ENCODE peak calls at places on chromosomes 16 and 17, in six cellular contexts. N is stimulated activated CD4-positive, alpha-beta T cell treated with anti-CD3 and anti-CD28 coated beads, Interleukin-2, amount 100 ng/mL, for 24 hours; K is stimulated activated CD8-positive, alpha-beta memory T cell treated with anti-CD3 and anti-CD28 coated beads, Interleukin-2, amount 100 ng/mL, for 48 hours; J is astrocyte; H is cardiac fibroblast; G is GM10248. C is an unnamed sample.

GRCh38 chr16:89317729-89318429 is 100.4 kb downstream of the ZNF778 start:
- DNase-seq in J (no peak), H (no peak), N (no peak), G (no peak), K (no peak), C (no peak)

GRCh38 chr17:67390646-67391480 is 13.8 kb downstream of the PITPNC1 start:
- DNase-seq in G (peak), N (peak), H (peak), K (peak), J (peak), C (peak)

GRCh38 chr17:50090071-50090470 is 5.1 kb upstream of the PDK2 start:
- DNase-seq in G (no peak), J (no peak), K (no peak), N (no peak), H (no peak), C (no peak)

GRCh38 chr17:39653662-39654331 is 11.4 kb upstream of the TCAP start:
- DNase-seq in N (peak), K (peak), H (peak), G (peak), J (no peak), C (peak)

GRCh38 chr17:13509561-13509960 is 92.2 kb downstream of the HS3ST3A1 start:
- DNase-seq in N (no peak), K (no peak), H (peak), G (no peak), J (no peak), C (no peak)

GRCh38 chr16:66863707-66864106 is 16.6 kb upstream of the PDP2 start:
- DNase-seq in J (no peak), N (no peak), K (no peak), G (no peak), H (no peak), C (no peak)

GRCh38 chr16:87607223-87607622 is 4.9 kb downstream of the JPH3 start:
- DNase-seq in H (no peak), G (no peak), N (no peak), J (no peak), K (no peak), C (no peak)

GRCh38 chr17:61862105-61862574 is 1.2 kb downstream of the BRIP1 start:
- DNase-seq in H (peak), K (no peak), N (no peak), J (peak), G (no peak), C (no peak)

GRCh38 chr17:30290696-30291570 is 811 bp downstream of the BLMH start:
- DNase-seq in N (peak), G (peak), K (peak), J (no peak), H (peak), C (peak)

GRCh38 chr17:28552201-28552999 is at the start of gene UNC119:
- DNase-seq in G (peak), H (peak), J (peak), K (peak), N (peak), C (no peak)

GRCh38 chr17:8149419-8150193 is 2.6 kb downstream of the PER1 start:
- DNase-seq in J (no peak), G (no peak), H (no peak), K (no peak), N (no peak), C (no peak)

GRCh38 chr16:59886021-59886420 is 1151.9 kb upstream of the GOT2 start:
- DNase-seq in N (no peak), H (peak), J (peak), K (no peak), G (no peak), C (no peak)

C was measured in NK-92 treated with Interleukin-12 subunit alpha and Interleukin-12 subunit beta, amount 100 ng/mL, for 24 hours.